ENCODE peak calls at places on chromosome 14, in four cellular contexts. T is H9, U is trophoblast cell, W is neuronal stem cell. E is an unnamed sample.

GRCh38 chr14:80607430-80608200 is 333.9 kb downstream of the CEP128 start:
- DNase-seq in U (peak; percentile 80), W (no peak), T (no peak), E (peak; percentile 44)

GRCh38 chr14:78947681-78948080 is 777.5 kb downstream of the NRXN3 start:
- DNase-seq in T (no peak), U (no peak), W (no peak), E (no peak)

GRCh38 chr14:77128414-77128891 is 13.1 kb downstream of the ZDHHC22 start:
- DNase-seq in U (no peak), W (no peak), T (peak; percentile 15), E (no peak)

GRCh38 chr14:105503296-105503640 is 12.2 kb downstream of the TEDC1 start:
- DNase-seq in W (no peak), U (no peak), T (no peak), E (no peak)

GRCh38 chr14:88323520-88324199 is 591 bp upstream of the KCNK10 start:
- DNase-seq in W (no peak), T (peak; percentile 64), U (no peak), E (peak; percentile 1)

GRCh38 chr14:51552768-51553426 is 98.8 kb upstream of the FRMD6 start:
- DNase-seq in T (no peak), W (no peak), U (no peak), E (no peak)

GRCh38 chr14:39430762-39431415 is 1.3 kb downstream of the FBXO33 start:
- DNase-seq in U (no peak), W (no peak), T (no peak), E (no peak)

GRCh38 chr14:37150414-37150813 is 22.0 kb downstream of the SLC25A21 start:
- DNase-seq in W (no peak), T (no peak), U (peak; percentile 53), E (peak; percentile 60)

GRCh38 chr14:65035049-65035448 is 48.4 kb downstream of the FNTB start:
- DNase-seq in T (no peak), U (no peak), W (no peak), E (no peak)

GRCh38 chr14:68685419-68686211 is 107.3 kb downstream of the ZFP36L1 start:
- DNase-seq in T (no peak), U (peak; percentile 94), W (no peak), E (peak; percentile 79)

GRCh38 chr14:81555051-81555450 is 21.4 kb upstream of the SEL1L start:
- DNase-seq in U (no peak), W (no peak), T (no peak), E (no peak)

GRCh38 chr14:71416392-71416791 is 509.1 kb downstream of the PCNX1 start:
- DNase-seq in U (no peak), W (no peak), T (no peak), E (no peak)

GRCh38 chr14:22427771-22428228 is 161.2 kb downstream of the DAD1 start:
- DNase-seq in U (peak; percentile 75), T (no peak), W (no peak), E (peak; percentile 93)

GRCh38 chr14:28077005-28077404 is 689.6 kb upstream of the FOXG1 start:
- DNase-seq in U (no peak), W (no peak), T (no peak), E (no peak)

GRCh38 chr14:22671622-22672021 is 27.5 kb upstream of the OR6J1 start:
- DNase-seq in W (no peak), U (no peak), T (no peak), E (peak; percentile 27)

GRCh38 chr14:89121961-89122675 is 294.9 kb downstream of the FOXN3 start:
- DNase-seq in T (peak; percentile 75), U (no peak), W (peak; percentile 60), E (no peak)

GRCh38 chr14:105414456-105415371 is 4.9 kb upstream of the MTA1 start:
- DNase-seq in T (peak; percentile 57), W (peak; percentile 61), U (peak; percentile 39), E (peak; percentile 66)

GRCh38 chr14:80491562-80492139 is 280.3 kb upstream of the DIO2 start:
- DNase-seq in W (no peak), U (no peak), T (no peak), E (no peak)

GRCh38 chr14:24372701-24373416 is 4.9 kb downstream of the NFATC4 start:
- DNase-seq in W (no peak), T (no peak), U (no peak), E (no peak)

GRCh38 chr14:101004176-101004575 is 100.7 kb upstream of the RTL1 start:
- DNase-seq in U (no peak), T (no peak), W (no peak), E (no peak)
- H3K23ac ChIP-seq in U (no peak overlapping the region), T (no peak overlapping the region), W (no peak overlapping the region), E (no peak overlapping the region)

GRCh38 chr14:54688229-54688628 is 121.3 kb downstream of the SAMD4A start:
- DNase-seq in T (no peak), U (no peak), W (no peak), E (no peak)

GRCh38 chr14:54686871-54687749 is 120.2 kb downstream of the SAMD4A start:
- DNase-seq in T (no peak), W (no peak), U (no peak), E (no peak)

GRCh38 chr14:54685286-54685845 is 118.4 kb downstream of the SAMD4A start:
- DNase-seq in W (no peak), T (no peak), U (no peak), E (no peak)

GRCh38 chr14:54687750-54688119 is 120.8 kb downstream of the SAMD4A start:
- DNase-seq in U (no peak), T (no peak), W (no peak), E (no peak)

DNA sequence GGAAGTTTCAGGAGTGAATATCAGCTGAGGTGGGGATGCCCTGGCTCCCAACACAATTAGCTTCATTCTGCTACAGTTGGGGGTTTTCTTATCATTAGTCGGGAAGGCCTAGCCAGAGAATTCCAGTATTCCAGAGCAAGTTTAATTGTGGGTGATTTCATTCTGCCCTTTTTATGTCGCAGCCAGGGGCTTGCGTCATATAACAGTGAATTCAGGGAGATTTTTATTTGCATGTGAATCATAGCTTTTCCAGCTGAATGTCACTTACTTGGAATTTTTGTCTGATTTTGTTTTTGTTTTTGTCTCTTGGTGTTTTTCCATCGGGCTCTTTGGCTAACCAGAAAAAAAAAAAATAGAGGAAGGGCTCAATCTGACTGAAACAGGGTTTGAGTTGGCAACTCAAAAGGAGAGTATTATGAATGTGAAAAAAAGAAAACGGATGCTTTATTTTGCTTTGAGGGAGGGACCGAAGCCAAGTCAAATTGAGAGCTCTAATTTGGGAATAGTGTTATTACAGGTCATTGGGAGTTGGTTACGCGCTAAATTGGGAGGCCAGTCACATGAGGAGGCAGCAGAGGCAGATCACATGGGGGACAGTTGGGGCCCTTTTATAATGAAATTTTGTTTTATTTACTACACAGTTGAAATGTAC is 119.4 kb downstream of the SAMD4A start:
- DNase-seq in U (peak; percentile 7), W (no peak), T (no peak), E (peak; percentile 82)
- H2BK5ac ChIP-seq in U (no peak overlapping the region), W (no peak overlapping the region), T (no peak overlapping the region), E (no peak overlapping the region)

GRCh38 chr14:20683896-20684661 is at the start of gene RNASE4:
- DNase-seq in T (peak; percentile 80), W (peak; percentile 66), U (peak; percentile 91), E (peak; percentile 93)
- H4K8ac ChIP-seq in T (no peak within 1 kb of the TSS), W (no peak within 1 kb of the TSS), U (peak within 1 kb of the TSS; percentile 42), E (peak within 1 kb of the TSS; percentile 82)

GRCh38 chr14:99837822-99838221 is 44.6 kb downstream of the EML1 start:
- DNase-seq in T (no peak), W (no peak), U (no peak), E (no peak)

GRCh38 chr14:99840774-99841305 is 47.6 kb downstream of the EML1 start:
- DNase-seq in W (no peak), U (no peak), T (no peak), E (no peak)

GRCh38 chr14:99839696-99840095 is 46.5 kb downstream of the EML1 start:
- DNase-seq in W (no peak), T (no peak), U (no peak), E (no peak)

GRCh38 chr14:99840265-99840664 is 47.1 kb downstream of the EML1 start:
- DNase-seq in W (no peak), U (no peak), T (no peak), E (no peak)

GRCh38 chr14:99838555-99839193 is 45.5 kb downstream of the EML1 start:
- DNase-seq in T (peak; percentile 59), W (peak; percentile 81), U (peak; percentile 45), E (peak; percentile 36)
- H3K23ac ChIP-seq in T (no peak overlapping the region), W (no peak overlapping the region), U (no peak overlapping the region), E (no peak overlapping the region)

GRCh38 chr14:31340297-31341063 is 79.9 kb downstream of the HEATR5A start:
- DNase-seq in U (no peak), T (no peak), W (no peak), E (no peak)
- H2BK5ac ChIP-seq in U (no peak overlapping the region), T (no peak overlapping the region), W (no peak overlapping the region), E (no peak overlapping the region)

GRCh38 chr14:74512431-74512830 is 18.9 kb downstream of the ISCA2 start:
- DNase-seq in T (peak; percentile 7), U (no peak), W (no peak), E (no peak)
- H4K8ac ChIP-seq in T (no peak overlapping the region), U (no peak overlapping the region), W (no peak overlapping the region), E (no peak overlapping the region)

DNA sequence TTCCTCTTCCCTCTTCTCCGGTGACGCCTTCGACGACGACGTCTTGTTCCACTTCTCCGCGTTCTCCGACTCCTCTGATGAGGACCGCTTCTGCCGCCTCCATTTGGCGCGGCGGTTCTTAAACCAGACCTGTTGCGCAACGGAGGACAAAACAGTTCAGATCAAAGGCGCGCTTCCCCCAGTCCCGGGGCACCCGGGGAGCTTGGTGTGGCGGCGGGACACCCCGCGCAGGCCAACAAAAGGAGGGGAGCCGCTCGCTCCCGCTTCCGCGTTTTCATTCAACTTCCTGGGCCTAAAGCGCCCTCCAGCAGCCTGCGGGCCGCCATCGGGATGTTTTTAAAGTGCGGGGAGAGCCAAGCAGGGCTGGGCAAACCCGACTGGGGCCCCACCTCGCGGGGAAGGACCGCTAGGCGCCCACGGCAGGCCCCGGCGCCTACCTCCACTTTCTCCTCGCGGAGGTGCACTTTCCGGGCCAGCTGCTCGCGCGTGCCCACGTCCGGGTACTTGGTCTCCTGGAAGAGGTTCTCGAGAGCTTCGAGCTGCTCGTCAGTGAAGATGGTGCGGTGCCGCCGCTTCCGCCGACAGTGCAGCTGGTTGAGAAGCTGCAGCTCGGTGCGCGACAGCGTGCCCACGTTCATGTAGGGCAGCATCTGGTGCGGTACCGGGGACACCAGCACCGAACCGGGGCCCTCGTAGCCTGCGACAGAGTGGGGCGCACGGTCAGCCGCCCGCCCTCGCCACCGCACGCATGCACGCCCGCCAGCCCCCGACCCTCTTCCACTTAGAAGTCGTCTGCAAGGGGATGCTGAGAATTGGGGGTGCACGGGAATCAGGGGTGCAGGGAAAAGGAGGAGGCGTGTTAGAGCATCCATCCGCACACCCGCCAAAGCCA is 1.1 kb downstream of the GSC start:
- DNase-seq in W (no peak), U (no peak), T (peak; percentile 52), E (no peak)
- H3K23ac ChIP-seq in W (peak overlapping the region; percentile 100), U (no peak overlapping the region), T (no peak overlapping the region), E (no peak overlapping the region)

GRCh38 chr14:31881531-31882310 is 195.4 kb upstream of the ARHGAP5 start:
- DNase-seq in W (no peak), U (no peak), T (no peak), E (no peak)

GRCh38 chr14:31884238-31884637 is 192.9 kb upstream of the ARHGAP5 start:
- DNase-seq in W (no peak), U (peak; percentile 80), T (no peak), E (no peak)

GRCh38 chr14:31877333-31877798 is 199.7 kb upstream of the ARHGAP5 start:
- DNase-seq in T (no peak), U (no peak), W (no peak), E (peak; percentile 82)

GRCh38 chr14:31879661-31880348 is 197.3 kb upstream of the ARHGAP5 start:
- DNase-seq in W (no peak), U (no peak), T (no peak), E (no peak)

GRCh38 chr14:31880935-31881334 is 196.2 kb upstream of the ARHGAP5 start:
- DNase-seq in T (no peak), U (peak; percentile 62), W (no peak), E (peak; percentile 94)
- H2BK5ac ChIP-seq in T (no peak overlapping the region), U (no peak overlapping the region), W (no peak overlapping the region), E (no peak overlapping the region)